ENCODE peak calls at places on chromosomes 7 and 10, in seven cellular contexts. E is lower lobe of right lung, Q is tibial artery, R is spleen, X is heart left ventricle, Z is Panc1, C is upper lobe of right lung. V is an unnamed sample. For H3K4me1, the result is how much of the 10 kb centered on the place peaks cover.

GRCh38 chr10:3789621-3790020 is 4.6 kb upstream of the KLF6 start:
- DNase-seq in E (no peak), Q (no peak), R (no peak), X (no peak), Z (no peak), C (no peak), V (no peak)

GRCh38 chr10:77531441-77532001 is 106.1 kb downstream of the KCNMA1 start:
- DNase-seq in E (peak), Q (peak), R (no peak), X (no peak), Z (peak), C (no peak), V (no peak)

GRCh38 chr7:7569113-7569527 is 2.4 kb downstream of the MIOS start:
- DNase-seq in E (no peak), Q (no peak), R (no peak), X (no peak), Z (no peak), C (no peak), V (no peak)

GRCh38 chr7:78307892-78308291 is 509.3 kb downstream of the PHTF2 start:
- DNase-seq in E (no peak), Q (no peak), R (no peak), X (no peak), Z (no peak), C (no peak), V (no peak)

GRCh38 chr7:26202019-26202985 is 757 bp downstream of the CBX3 start:
- DNase-seq in E (peak), Q (no peak), R (peak), X (peak), Z (no peak), C (peak), V (peak)

GRCh38 chr7:54015251-54015650 is 526.9 kb upstream of the VSTM2A start:
- DNase-seq in E (no peak), Q (no peak), R (no peak), X (no peak), Z (no peak), C (no peak), V (no peak)

GRCh38 chr7:27997188-27997707 is 183.3 kb downstream of the JAZF1 start:
- DNase-seq in E (no peak), Q (no peak), R (no peak), X (no peak), Z (no peak), C (no peak), V (no peak)

GRCh38 chr10:82266438-82266837 is 391.4 kb downstream of the NRG3 start:
- DNase-seq in E (no peak), Q (no peak), R (no peak), X (no peak), Z (no peak), C (no peak), V (no peak)

DNA sequence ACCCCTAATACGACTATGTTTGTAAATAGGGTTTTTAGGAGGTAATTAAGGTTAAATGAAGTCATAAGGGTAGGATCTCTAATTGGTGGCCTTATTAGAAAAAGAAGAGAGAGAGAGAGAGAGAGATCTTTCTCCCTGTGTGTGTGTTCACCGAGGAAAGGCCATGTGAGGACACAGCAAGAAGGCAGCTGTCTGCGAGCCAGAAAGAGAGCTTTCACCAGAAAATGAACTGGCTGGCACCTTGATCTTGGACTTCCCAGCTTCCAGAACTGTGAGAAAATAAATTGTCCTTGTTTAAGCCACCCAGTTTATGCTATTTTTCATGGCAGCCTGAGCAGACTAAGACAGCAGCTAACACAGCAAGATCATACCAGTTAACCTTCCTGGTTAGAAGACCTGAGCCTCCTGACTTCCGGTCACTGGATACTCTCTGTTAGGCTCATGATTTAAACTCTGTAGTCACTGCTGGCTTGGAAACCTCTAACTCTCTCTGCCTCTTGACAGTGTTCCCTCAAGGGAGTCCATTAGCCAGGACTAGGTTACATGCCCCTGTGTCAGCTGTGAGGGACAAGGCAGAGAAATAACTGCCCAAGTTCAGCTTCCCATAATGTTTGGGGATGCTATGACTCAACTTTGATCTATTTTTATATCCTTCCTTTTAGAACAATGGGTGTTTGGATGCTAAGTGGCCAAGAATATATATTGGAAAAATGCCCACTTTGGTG is 102.3 kb downstream of the DYNC1I1 start:
- DNase-seq in E (no peak), Q (no peak), R (no peak), X (no peak), Z (no peak), C (no peak), V (no peak)
- H3K27ac ChIP-seq in E (no peak), Q (peak), R (no peak), X (peak), Z (no peak), C (no peak), V (no peak)

GRCh38 chr7:85135931-85136330 is 50.9 kb downstream of the SEMA3D start:
- DNase-seq in E (no peak), Q (no peak), R (no peak), X (no peak), Z (no peak), C (no peak), V (no peak)

GRCh38 chr7:85130702-85131101 is 56.2 kb downstream of the SEMA3D start:
- DNase-seq in E (no peak), Q (no peak), R (no peak), X (peak), Z (no peak), C (no peak), V (no peak)

DNA sequence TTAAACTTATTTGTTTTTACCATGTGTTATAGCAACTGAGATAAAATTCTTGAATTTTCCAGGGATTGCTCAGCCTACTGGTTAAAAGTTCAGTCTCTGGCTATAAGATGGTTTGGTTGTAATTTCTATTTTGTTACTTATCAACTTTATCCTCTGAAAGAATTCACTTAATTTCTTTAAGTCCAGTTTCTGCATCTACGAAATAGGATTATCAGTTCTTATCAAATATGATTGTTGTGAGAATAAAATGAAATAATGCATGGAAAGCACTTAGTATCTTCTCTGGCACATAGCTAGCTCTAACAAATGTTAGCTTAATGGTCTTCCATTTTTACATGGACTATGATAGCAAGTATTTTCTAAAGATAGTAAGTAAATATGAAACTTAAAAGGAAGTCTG is 53.3 kb downstream of the SEMA3D start:
- DNase-seq in E (no peak), Q (no peak), R (no peak), X (no peak), Z (no peak), C (no peak), V (no peak)
- H3K4me1 ChIP-seq in E (under half), Q (under half), R (under half), X (under half), Z (under half), C (under half), V (under half)

GRCh38 chr7:134779741-134780065 is 269 bp downstream of the CALD1 start:
- DNase-seq in E (no peak), Q (no peak), R (no peak), X (no peak), Z (no peak), C (no peak), V (peak)

GRCh38 chr7:134782121-134782623 is 2.7 kb downstream of the CALD1 start:
- DNase-seq in E (no peak), Q (no peak), R (no peak), X (no peak), Z (no peak), C (no peak), V (no peak)

GRCh38 chr7:134778941-134779740 is at the start of gene CALD1:
- DNase-seq in E (peak), Q (peak), R (no peak), X (peak), Z (peak), C (no peak), V (peak)

GRCh38 chr7:134781171-134781570 is 1.7 kb downstream of the CALD1 start:
- DNase-seq in E (no peak), Q (no peak), R (no peak), X (no peak), Z (no peak), C (no peak), V (no peak)

DNA sequence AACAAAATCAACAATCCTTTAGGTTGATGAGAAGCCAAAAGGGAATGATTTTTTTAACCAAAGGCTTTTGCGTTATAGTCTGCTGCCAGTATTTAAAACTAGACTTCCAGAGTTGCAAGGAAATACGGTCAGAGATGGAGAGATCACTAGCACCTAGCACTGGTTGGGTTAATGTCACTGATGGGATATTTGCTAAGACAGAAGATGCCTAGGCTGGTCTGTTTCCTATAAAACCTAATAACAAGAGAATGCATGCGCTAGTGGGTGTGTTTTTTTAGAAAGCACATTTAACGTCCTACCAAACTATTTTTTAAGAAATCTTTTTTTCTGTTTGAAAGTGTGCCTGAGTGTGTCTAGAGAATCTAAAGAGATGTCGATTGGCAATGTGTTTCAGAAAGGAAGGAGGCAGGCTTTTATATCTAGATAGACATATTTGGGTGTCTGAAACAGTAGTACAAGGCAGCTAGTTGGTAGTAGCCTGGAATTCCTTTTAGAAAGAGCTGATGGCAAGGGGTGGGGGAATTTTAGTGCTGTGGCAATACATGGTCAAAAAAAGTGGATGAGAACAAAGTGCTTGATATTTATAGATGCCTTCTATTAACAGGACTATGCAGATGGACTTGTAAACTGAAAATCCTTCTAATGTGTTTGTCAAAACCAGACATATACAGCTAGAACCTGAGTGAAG is 876 bp downstream of the CALD1 start:
- DNase-seq in E (no peak), Q (no peak), R (no peak), X (no peak), Z (no peak), C (no peak), V (no peak)
- H3K4me3 ChIP-seq in E (peak), Q (peak), R (peak), X (peak), Z (peak), C (peak), V (peak)

GRCh38 chr10:101330236-101331225 is 23.4 kb upstream of the BTRC start:
- DNase-seq in E (no peak), Q (no peak), R (no peak), X (no peak), Z (no peak), C (no peak), V (no peak)
- H3K27ac ChIP-seq in E (no peak), Q (no peak), R (peak), X (no peak), Z (no peak), C (no peak), V (no peak)

GRCh38 chr10:121450247-121450646 is 148.0 kb downstream of the FGFR2 start:
- DNase-seq in E (no peak), Q (peak), R (no peak), X (no peak), Z (no peak), C (no peak), V (no peak)

GRCh38 chr10:121455377-121455776 is 142.9 kb downstream of the FGFR2 start:
- DNase-seq in E (no peak), Q (no peak), R (no peak), X (no peak), Z (no peak), C (no peak), V (no peak)

GRCh38 chr10:121454776-121455175 is 143.5 kb downstream of the FGFR2 start:
- DNase-seq in E (no peak), Q (no peak), R (no peak), X (no peak), Z (no peak), C (no peak), V (peak)

GRCh38 chr10:121453160-121453559 is 145.1 kb downstream of the FGFR2 start:
- DNase-seq in E (no peak), Q (no peak), R (no peak), X (no peak), Z (no peak), C (no peak), V (no peak)

GRCh38 chr10:121452581-121452980 is 145.7 kb downstream of the FGFR2 start:
- DNase-seq in E (no peak), Q (no peak), R (no peak), X (no peak), Z (no peak), C (no peak), V (no peak)
- H3K4me1 ChIP-seq in E (under half), Q (under half), R (under half), X (under half), Z (under half), C (under half), V (under half)